ENCODE peak calls at places on chromosome 9, in ten cellular contexts. One of them, this sample, is unnamed.

GRCh38 chr9:84932915-84933527 is 263.5 kb downstream of the NTRK2 start:
- DNase-seq in C1 segment of cervical spinal cord: no peak
- DNase-seq in neuronal stem cell: no peak
- DNase-seq in SW 1271: no peak
- DNase-seq in lower leg skin: no peak
- DNase-seq in NCI-H1417: no peak
- DNase-seq in lower lobe of right lung: no peak
- DNase-seq in DMS 273 treated with DMSO at 0.1 percent for 48 hours: no peak
- DNase-seq in cardiac fibroblast: no peak
- DNase-seq in H7: no peak
- DNase-seq in this sample: no peak

GRCh38 chr9:122991370-122991830 is 42.1 kb upstream of the GPR21 start:
- DNase-seq in neuronal stem cell: no peak
- DNase-seq in DMS 273 treated with DMSO at 0.1 percent for 48 hours: no peak
- DNase-seq in lower lobe of right lung: no peak
- DNase-seq in H7: no peak
- DNase-seq in SW 1271: peak
- DNase-seq in C1 segment of cervical spinal cord: no peak
- DNase-seq in NCI-H1417: no peak
- DNase-seq in cardiac fibroblast: peak
- DNase-seq in lower leg skin: peak
- DNase-seq in this sample: no peak

GRCh38 chr9:14031015-14031414 is 282.9 kb downstream of the NFIB start:
- DNase-seq in lower lobe of right lung: no peak
- DNase-seq in NCI-H1417: no peak
- DNase-seq in H7: peak
- DNase-seq in SW 1271: no peak
- DNase-seq in neuronal stem cell: peak
- DNase-seq in lower leg skin: peak
- DNase-seq in cardiac fibroblast: peak
- DNase-seq in C1 segment of cervical spinal cord: no peak
- DNase-seq in DMS 273 treated with DMSO at 0.1 percent for 48 hours: no peak
- DNase-seq in this sample: no peak

GRCh38 chr9:19922476-19923118 is 133.8 kb upstream of the SLC24A2 start:
- DNase-seq in NCI-H1417: peak
- DNase-seq in neuronal stem cell: peak
- DNase-seq in C1 segment of cervical spinal cord: no peak
- DNase-seq in lower leg skin: no peak
- DNase-seq in SW 1271: no peak
- DNase-seq in cardiac fibroblast: peak
- DNase-seq in H7: peak
- DNase-seq in lower lobe of right lung: no peak
- DNase-seq in DMS 273 treated with DMSO at 0.1 percent for 48 hours: peak
- DNase-seq in this sample: no peak

GRCh38 chr9:131418143-131419028 is 24.5 kb downstream of the PRRC2B start:
- DNase-seq in C1 segment of cervical spinal cord: no peak
- DNase-seq in neuronal stem cell: no peak
- DNase-seq in lower leg skin: no peak
- DNase-seq in DMS 273 treated with DMSO at 0.1 percent for 48 hours: no peak
- DNase-seq in cardiac fibroblast: peak
- DNase-seq in NCI-H1417: peak
- DNase-seq in SW 1271: no peak
- DNase-seq in H7: peak
- DNase-seq in lower lobe of right lung: peak
- DNase-seq in this sample: no peak

GRCh38 chr9:100375677-100376076 is 22.9 kb upstream of the TEX10 start:
- DNase-seq in lower leg skin: no peak
- DNase-seq in lower lobe of right lung: no peak
- DNase-seq in neuronal stem cell: no peak
- DNase-seq in cardiac fibroblast: no peak
- DNase-seq in C1 segment of cervical spinal cord: no peak
- DNase-seq in DMS 273 treated with DMSO at 0.1 percent for 48 hours: no peak
- DNase-seq in NCI-H1417: no peak
- DNase-seq in SW 1271: no peak
- DNase-seq in H7: no peak
- DNase-seq in this sample: no peak

GRCh38 chr9:16871358-16872151 is 1.1 kb upstream of the BNC2 start:
- DNase-seq in H7: peak
- DNase-seq in lower lobe of right lung: peak
- DNase-seq in SW 1271: no peak
- DNase-seq in lower leg skin: peak
- DNase-seq in C1 segment of cervical spinal cord: no peak
- DNase-seq in cardiac fibroblast: peak
- DNase-seq in neuronal stem cell: peak
- DNase-seq in DMS 273 treated with DMSO at 0.1 percent for 48 hours: no peak
- DNase-seq in NCI-H1417: no peak
- DNase-seq in this sample: peak

GRCh38 chr9:15423328-15423985 is 781 bp downstream of the SNAPC3 start:
- DNase-seq in lower lobe of right lung: no peak
- DNase-seq in lower leg skin: no peak
- DNase-seq in SW 1271: no peak
- DNase-seq in neuronal stem cell: no peak
- DNase-seq in cardiac fibroblast: peak
- DNase-seq in C1 segment of cervical spinal cord: no peak
- DNase-seq in DMS 273 treated with DMSO at 0.1 percent for 48 hours: no peak
- DNase-seq in H7: peak
- DNase-seq in NCI-H1417: no peak
- DNase-seq in this sample: no peak

GRCh38 chr9:80866121-80866520 is 823.2 kb downstream of the TLE1 start:
- DNase-seq in lower lobe of right lung: no peak
- DNase-seq in neuronal stem cell: no peak
- DNase-seq in H7: no peak
- DNase-seq in lower leg skin: no peak
- DNase-seq in C1 segment of cervical spinal cord: no peak
- DNase-seq in cardiac fibroblast: peak
- DNase-seq in NCI-H1417: no peak
- DNase-seq in DMS 273 treated with DMSO at 0.1 percent for 48 hours: no peak
- DNase-seq in SW 1271: no peak
- DNase-seq in this sample: no peak

GRCh38 chr9:27625751-27626628 is 52.7 kb upstream of the C9orf72 start:
- DNase-seq in H7: no peak
- DNase-seq in lower lobe of right lung: no peak
- DNase-seq in C1 segment of cervical spinal cord: no peak
- DNase-seq in neuronal stem cell: no peak
- DNase-seq in cardiac fibroblast: no peak
- DNase-seq in DMS 273 treated with DMSO at 0.1 percent for 48 hours: no peak
- DNase-seq in NCI-H1417: no peak
- DNase-seq in lower leg skin: no peak
- DNase-seq in SW 1271: no peak
- DNase-seq in this sample: no peak

GRCh38 chr9:717722-718121 is 123.8 kb upstream of the DMRT1 start:
- DNase-seq in neuronal stem cell: no peak
- DNase-seq in H7: no peak
- DNase-seq in NCI-H1417: no peak
- DNase-seq in lower lobe of right lung: no peak
- DNase-seq in C1 segment of cervical spinal cord: no peak
- DNase-seq in SW 1271: no peak
- DNase-seq in lower leg skin: no peak
- DNase-seq in cardiac fibroblast: no peak
- DNase-seq in DMS 273 treated with DMSO at 0.1 percent for 48 hours: no peak
- DNase-seq in this sample: no peak

GRCh38 chr9:78826521-78826920 is 529.6 kb downstream of the PSAT1 start:
- DNase-seq in SW 1271: no peak
- DNase-seq in cardiac fibroblast: no peak
- DNase-seq in H7: no peak
- DNase-seq in lower lobe of right lung: no peak
- DNase-seq in lower leg skin: no peak
- DNase-seq in neuronal stem cell: no peak
- DNase-seq in C1 segment of cervical spinal cord: no peak
- DNase-seq in DMS 273 treated with DMSO at 0.1 percent for 48 hours: no peak
- DNase-seq in NCI-H1417: no peak
- DNase-seq in this sample: no peak

GRCh38 chr9:105816202-105816744 is 121.9 kb downstream of the TMEM38B start:
- DNase-seq in DMS 273 treated with DMSO at 0.1 percent for 48 hours: no peak
- DNase-seq in lower lobe of right lung: no peak
- DNase-seq in NCI-H1417: no peak
- DNase-seq in cardiac fibroblast: no peak
- DNase-seq in H7: no peak
- DNase-seq in C1 segment of cervical spinal cord: no peak
- DNase-seq in neuronal stem cell: no peak
- DNase-seq in SW 1271: no peak
- DNase-seq in lower leg skin: no peak
- DNase-seq in this sample: no peak